ENCODE peak calls at places on chromosome 10, in ten cellular contexts. One of them, this sample, is unnamed.

GRCh38 chr10:126872768-126873167 is 32.5 kb upstream of the DOCK1 start:
- DNase-seq in nephron progenitor cell: no peak
- DNase-seq in T-cell: no peak
- DNase-seq in activated CD4-positive, alpha-beta T cell treated with anti-CD3 and anti-CD28 coated beads, Interleukin-2, amount 50 U/mL, for 48 hours: no peak
- DNase-seq in AG04450: no peak
- DNase-seq in GDM1: no peak
- DNase-seq in NCI-H226: no peak
- DNase-seq in GM10248: no peak
- DNase-seq in dorsolateral prefrontal cortex: no peak
- DNase-seq in iPS-NIHi11: no peak
- DNase-seq in this sample: no peak

GRCh38 chr10:13340626-13341370 is 7.3 kb downstream of the SEPHS1 start:
- DNase-seq in nephron progenitor cell: no peak
- DNase-seq in T-cell: peak
- DNase-seq in activated CD4-positive, alpha-beta T cell treated with anti-CD3 and anti-CD28 coated beads, Interleukin-2, amount 50 U/mL, for 48 hours: peak
- DNase-seq in AG04450: no peak
- DNase-seq in GDM1: no peak
- DNase-seq in NCI-H226: no peak
- DNase-seq in GM10248: peak
- DNase-seq in dorsolateral prefrontal cortex: no peak
- DNase-seq in iPS-NIHi11: no peak
- DNase-seq in this sample: no peak

GRCh38 chr10:66941491-66941890 is 15.7 kb downstream of the LRRTM3 start:
- DNase-seq in nephron progenitor cell: no peak
- DNase-seq in T-cell: no peak
- DNase-seq in activated CD4-positive, alpha-beta T cell treated with anti-CD3 and anti-CD28 coated beads, Interleukin-2, amount 50 U/mL, for 48 hours: no peak
- DNase-seq in AG04450: no peak
- DNase-seq in GDM1: no peak
- DNase-seq in NCI-H226: no peak
- DNase-seq in GM10248: no peak
- DNase-seq in dorsolateral prefrontal cortex: peak
- DNase-seq in iPS-NIHi11: no peak
- DNase-seq in this sample: no peak

GRCh38 chr10:69061305-69062161 is 26.4 kb upstream of the SRGN start:
- DNase-seq in nephron progenitor cell: no peak
- DNase-seq in T-cell: peak
- DNase-seq in activated CD4-positive, alpha-beta T cell treated with anti-CD3 and anti-CD28 coated beads, Interleukin-2, amount 50 U/mL, for 48 hours: peak
- DNase-seq in AG04450: peak
- DNase-seq in GDM1: no peak
- DNase-seq in NCI-H226: peak
- DNase-seq in GM10248: peak
- DNase-seq in dorsolateral prefrontal cortex: no peak
- DNase-seq in iPS-NIHi11: no peak
- DNase-seq in this sample: peak

GRCh38 chr10:88853155-88853554 is 1.5 kb upstream of the ANKRD22 start:
- DNase-seq in nephron progenitor cell: no peak
- DNase-seq in T-cell: no peak
- DNase-seq in activated CD4-positive, alpha-beta T cell treated with anti-CD3 and anti-CD28 coated beads, Interleukin-2, amount 50 U/mL, for 48 hours: no peak
- DNase-seq in AG04450: no peak
- DNase-seq in GDM1: no peak
- DNase-seq in NCI-H226: no peak
- DNase-seq in GM10248: no peak
- DNase-seq in dorsolateral prefrontal cortex: no peak
- DNase-seq in iPS-NIHi11: no peak
- DNase-seq in this sample: no peak

GRCh38 chr10:133388973-133389818 is 4.8 kb upstream of the MTG1 start:
- DNase-seq in nephron progenitor cell: no peak
- DNase-seq in T-cell: no peak
- DNase-seq in activated CD4-positive, alpha-beta T cell treated with anti-CD3 and anti-CD28 coated beads, Interleukin-2, amount 50 U/mL, for 48 hours: peak
- DNase-seq in AG04450: no peak
- DNase-seq in GDM1: peak
- DNase-seq in NCI-H226: no peak
- DNase-seq in GM10248: peak
- DNase-seq in dorsolateral prefrontal cortex: peak
- DNase-seq in iPS-NIHi11: no peak
- DNase-seq in this sample: no peak

GRCh38 chr10:110358278-110358677 is 53.6 kb upstream of the SMNDC1 start:
- DNase-seq in nephron progenitor cell: no peak
- DNase-seq in T-cell: no peak
- DNase-seq in activated CD4-positive, alpha-beta T cell treated with anti-CD3 and anti-CD28 coated beads, Interleukin-2, amount 50 U/mL, for 48 hours: no peak
- DNase-seq in AG04450: no peak
- DNase-seq in GDM1: no peak
- DNase-seq in NCI-H226: no peak
- DNase-seq in GM10248: no peak
- DNase-seq in dorsolateral prefrontal cortex: no peak
- DNase-seq in iPS-NIHi11: no peak
- DNase-seq in this sample: no peak

GRCh38 chr10:36344240-36344639 is 702.1 kb upstream of the FZD8 start:
- DNase-seq in nephron progenitor cell: no peak
- DNase-seq in T-cell: no peak
- DNase-seq in activated CD4-positive, alpha-beta T cell treated with anti-CD3 and anti-CD28 coated beads, Interleukin-2, amount 50 U/mL, for 48 hours: no peak
- DNase-seq in AG04450: no peak
- DNase-seq in GDM1: no peak
- DNase-seq in NCI-H226: no peak
- DNase-seq in GM10248: no peak
- DNase-seq in dorsolateral prefrontal cortex: no peak
- DNase-seq in iPS-NIHi11: no peak
- DNase-seq in this sample: no peak

GRCh38 chr10:10798543-10799192 is 219.0 kb upstream of the CELF2 start:
- DNase-seq in nephron progenitor cell: peak
- DNase-seq in T-cell: no peak
- DNase-seq in activated CD4-positive, alpha-beta T cell treated with anti-CD3 and anti-CD28 coated beads, Interleukin-2, amount 50 U/mL, for 48 hours: no peak
- DNase-seq in AG04450: no peak
- DNase-seq in GDM1: no peak
- DNase-seq in NCI-H226: no peak
- DNase-seq in GM10248: no peak
- DNase-seq in dorsolateral prefrontal cortex: no peak
- DNase-seq in iPS-NIHi11: peak
- DNase-seq in this sample: no peak

GRCh38 chr10:131898713-131899112 is 2.1 kb upstream of the PPP2R2D start:
- DNase-seq in nephron progenitor cell: no peak
- DNase-seq in T-cell: no peak
- DNase-seq in activated CD4-positive, alpha-beta T cell treated with anti-CD3 and anti-CD28 coated beads, Interleukin-2, amount 50 U/mL, for 48 hours: no peak
- DNase-seq in AG04450: no peak
- DNase-seq in GDM1: no peak
- DNase-seq in NCI-H226: no peak
- DNase-seq in GM10248: no peak
- DNase-seq in dorsolateral prefrontal cortex: no peak
- DNase-seq in iPS-NIHi11: no peak
- DNase-seq in this sample: no peak

GRCh38 chr10:127148066-127148932 is 48.1 kb downstream of the INSYN2A start:
- DNase-seq in nephron progenitor cell: no peak
- DNase-seq in T-cell: no peak
- DNase-seq in activated CD4-positive, alpha-beta T cell treated with anti-CD3 and anti-CD28 coated beads, Interleukin-2, amount 50 U/mL, for 48 hours: no peak
- DNase-seq in AG04450: peak
- DNase-seq in GDM1: no peak
- DNase-seq in NCI-H226: peak
- DNase-seq in GM10248: no peak
- DNase-seq in dorsolateral prefrontal cortex: no peak
- DNase-seq in iPS-NIHi11: no peak
- DNase-seq in this sample: peak

GRCh38 chr10:58282615-58283014 is 13.7 kb downstream of the CISD1 start:
- DNase-seq in nephron progenitor cell: no peak
- DNase-seq in T-cell: no peak
- DNase-seq in activated CD4-positive, alpha-beta T cell treated with anti-CD3 and anti-CD28 coated beads, Interleukin-2, amount 50 U/mL, for 48 hours: peak
- DNase-seq in AG04450: no peak
- DNase-seq in GDM1: peak
- DNase-seq in NCI-H226: no peak
- DNase-seq in GM10248: peak
- DNase-seq in dorsolateral prefrontal cortex: no peak
- DNase-seq in iPS-NIHi11: no peak
- DNase-seq in this sample: no peak

GRCh38 chr10:68010426-68010825 is 64.7 kb downstream of the HERC4 start:
- DNase-seq in nephron progenitor cell: no peak
- DNase-seq in T-cell: no peak
- DNase-seq in activated CD4-positive, alpha-beta T cell treated with anti-CD3 and anti-CD28 coated beads, Interleukin-2, amount 50 U/mL, for 48 hours: no peak
- DNase-seq in AG04450: no peak
- DNase-seq in GDM1: no peak
- DNase-seq in NCI-H226: no peak
- DNase-seq in GM10248: no peak
- DNase-seq in dorsolateral prefrontal cortex: peak
- DNase-seq in iPS-NIHi11: no peak
- DNase-seq in this sample: no peak